ENCODE peak calls at places on chromosomes 6 and 20, in seven cellular contexts. One of them, this sample, is unnamed.

GRCh38 chr6:41429506-41430504 is 94.4 kb downstream of the NCR2 start:
- DNase-seq in H1: no peak
- DNase-seq in HL-60: no peak
- DNase-seq in neural crest cell: no peak
- DNase-seq in heart left ventricle: no peak
- DNase-seq in CD8-positive, alpha-beta T cell: no peak
- DNase-seq in RWPE1: no peak
- DNase-seq in this sample: no peak

GRCh38 chr20:25310921-25311728 is 63.2 kb downstream of the PYGB start:
- DNase-seq in H1: no peak
- DNase-seq in HL-60: no peak
- DNase-seq in neural crest cell: no peak
- DNase-seq in heart left ventricle: peak; percentile 46
- DNase-seq in CD8-positive, alpha-beta T cell: no peak
- DNase-seq in RWPE1: no peak
- DNase-seq in this sample: no peak

GRCh38 chr6:8182857-8183256 is 80.5 kb upstream of the EEF1E1 start:
- DNase-seq in H1: no peak
- DNase-seq in HL-60: no peak
- DNase-seq in neural crest cell: no peak
- DNase-seq in heart left ventricle: no peak
- DNase-seq in CD8-positive, alpha-beta T cell: no peak
- DNase-seq in RWPE1: no peak
- DNase-seq in this sample: no peak

GRCh38 chr6:32109114-32109764 is at the start of gene TNXB:
- DNase-seq in H1: no peak
- DNase-seq in HL-60: no peak
- DNase-seq in neural crest cell: no peak
- DNase-seq in heart left ventricle: peak; percentile 68
- DNase-seq in CD8-positive, alpha-beta T cell: no peak
- DNase-seq in RWPE1: no peak
- DNase-seq in this sample: no peak

GRCh38 chr20:1933465-1933870 is 38.3 kb downstream of the SIRPA start:
- DNase-seq in H1: no peak
- DNase-seq in HL-60: no peak
- DNase-seq in neural crest cell: no peak
- DNase-seq in heart left ventricle: peak; percentile 70
- DNase-seq in CD8-positive, alpha-beta T cell: no peak
- DNase-seq in RWPE1: no peak
- DNase-seq in this sample: peak; percentile 57

GRCh38 chr6:148523051-148523450 is 180.4 kb downstream of the SASH1 start:
- DNase-seq in H1: no peak
- DNase-seq in HL-60: no peak
- DNase-seq in neural crest cell: no peak
- DNase-seq in heart left ventricle: no peak
- DNase-seq in CD8-positive, alpha-beta T cell: no peak
- DNase-seq in RWPE1: no peak
- DNase-seq in this sample: no peak

GRCh38 chr6:15595461-15596173 is 67.2 kb downstream of the DTNBP1 start:
- DNase-seq in H1: no peak
- DNase-seq in HL-60: peak; percentile 59
- DNase-seq in neural crest cell: no peak
- DNase-seq in heart left ventricle: no peak
- DNase-seq in CD8-positive, alpha-beta T cell: no peak
- DNase-seq in RWPE1: no peak
- DNase-seq in this sample: no peak

GRCh38 chr6:1605822-1606532 is 3.7 kb upstream of the FOXC1 start:
- DNase-seq in H1: no peak
- DNase-seq in HL-60: no peak
- DNase-seq in neural crest cell: no peak
- DNase-seq in heart left ventricle: no peak
- DNase-seq in CD8-positive, alpha-beta T cell: no peak
- DNase-seq in RWPE1: no peak
- DNase-seq in this sample: no peak

GRCh38 chr6:138465007-138465645 is 34.2 kb downstream of the NHSL1 start:
- DNase-seq in H1: no peak
- DNase-seq in HL-60: no peak
- DNase-seq in neural crest cell: no peak
- DNase-seq in heart left ventricle: no peak
- DNase-seq in CD8-positive, alpha-beta T cell: no peak
- DNase-seq in RWPE1: peak; percentile 77
- DNase-seq in this sample: no peak

GRCh38 chr20:58308680-58309527 is 611 bp upstream of the RAB22A start:
- DNase-seq in H1: no peak
- DNase-seq in HL-60: peak; percentile 21
- DNase-seq in neural crest cell: peak; percentile 38
- DNase-seq in heart left ventricle: peak; percentile 70
- DNase-seq in CD8-positive, alpha-beta T cell: peak; percentile 32
- DNase-seq in RWPE1: peak; percentile 88
- DNase-seq in this sample: peak; percentile 27

GRCh38 chr20:35947489-35947888 is 6.8 kb downstream of the SCAND1 start:
- DNase-seq in H1: peak; percentile 60
- DNase-seq in HL-60: peak; percentile 28
- DNase-seq in neural crest cell: no peak
- DNase-seq in heart left ventricle: no peak
- DNase-seq in CD8-positive, alpha-beta T cell: no peak
- DNase-seq in RWPE1: no peak
- DNase-seq in this sample: no peak

GRCh38 chr6:144899161-144899560 is 614.0 kb downstream of the UTRN start:
- DNase-seq in H1: no peak
- DNase-seq in HL-60: no peak
- DNase-seq in neural crest cell: no peak
- DNase-seq in heart left ventricle: no peak
- DNase-seq in CD8-positive, alpha-beta T cell: no peak
- DNase-seq in RWPE1: no peak
- DNase-seq in this sample: no peak

GRCh38 chr6:43717389-43717788 is 29.8 kb upstream of the MRPS18A start:
- DNase-seq in H1: no peak
- DNase-seq in HL-60: no peak
- DNase-seq in neural crest cell: no peak
- DNase-seq in heart left ventricle: no peak
- DNase-seq in CD8-positive, alpha-beta T cell: no peak
- DNase-seq in RWPE1: no peak
- DNase-seq in this sample: no peak

GRCh38 chr20:48186915-48187314 is 401.6 kb upstream of the SULF2 start:
- DNase-seq in H1: no peak
- DNase-seq in HL-60: no peak
- DNase-seq in neural crest cell: no peak
- DNase-seq in heart left ventricle: no peak
- DNase-seq in CD8-positive, alpha-beta T cell: no peak
- DNase-seq in RWPE1: no peak
- DNase-seq in this sample: no peak

GRCh38 chr6:151058021-151058733 is 181.6 kb upstream of the AKAP12 start:
- DNase-seq in H1: no peak
- DNase-seq in HL-60: no peak
- DNase-seq in neural crest cell: no peak
- DNase-seq in heart left ventricle: no peak
- DNase-seq in CD8-positive, alpha-beta T cell: no peak
- DNase-seq in RWPE1: no peak
- DNase-seq in this sample: no peak

GRCh38 chr20:32509639-32510066 is 75.5 kb downstream of the NOL4L start:
- DNase-seq in H1: no peak
- DNase-seq in HL-60: peak; percentile 48
- DNase-seq in neural crest cell: no peak
- DNase-seq in heart left ventricle: no peak
- DNase-seq in CD8-positive, alpha-beta T cell: peak; percentile 46
- DNase-seq in RWPE1: no peak
- DNase-seq in this sample: no peak

GRCh38 chr6:7762758-7763157 is 36.9 kb downstream of the BMP6 start:
- DNase-seq in H1: no peak
- DNase-seq in HL-60: no peak
- DNase-seq in neural crest cell: no peak
- DNase-seq in heart left ventricle: no peak
- DNase-seq in CD8-positive, alpha-beta T cell: no peak
- DNase-seq in RWPE1: no peak
- DNase-seq in this sample: no peak

GRCh38 chr6:82380566-82381185 is 17.1 kb downstream of the TPBG start:
- DNase-seq in H1: no peak
- DNase-seq in HL-60: no peak
- DNase-seq in neural crest cell: no peak
- DNase-seq in heart left ventricle: no peak
- DNase-seq in CD8-positive, alpha-beta T cell: no peak
- DNase-seq in RWPE1: no peak
- DNase-seq in this sample: no peak

GRCh38 chr6:36224918-36225461 is 28.4 kb downstream of the BRPF3 start:
- DNase-seq in H1: no peak
- DNase-seq in HL-60: no peak
- DNase-seq in neural crest cell: no peak
- DNase-seq in heart left ventricle: no peak
- DNase-seq in CD8-positive, alpha-beta T cell: no peak
- DNase-seq in RWPE1: no peak
- DNase-seq in this sample: no peak

GRCh38 chr6:25112207-25112874 is 166.8 kb upstream of the CARMIL1 start:
- DNase-seq in H1: no peak
- DNase-seq in HL-60: no peak
- DNase-seq in neural crest cell: no peak
- DNase-seq in heart left ventricle: no peak
- DNase-seq in CD8-positive, alpha-beta T cell: no peak
- DNase-seq in RWPE1: peak; percentile 43
- DNase-seq in this sample: no peak

GRCh38 chr6:135158397-135158796 is 22.7 kb upstream of the MYB start:
- DNase-seq in H1: no peak
- DNase-seq in HL-60: no peak
- DNase-seq in neural crest cell: no peak
- DNase-seq in heart left ventricle: no peak
- DNase-seq in CD8-positive, alpha-beta T cell: no peak
- DNase-seq in RWPE1: no peak
- DNase-seq in this sample: no peak

GRCh38 chr6:169669889-169670288 is 31.9 kb downstream of the WDR27 start:
- DNase-seq in H1: no peak
- DNase-seq in HL-60: no peak
- DNase-seq in neural crest cell: no peak
- DNase-seq in heart left ventricle: no peak
- DNase-seq in CD8-positive, alpha-beta T cell: no peak
- DNase-seq in RWPE1: no peak
- DNase-seq in this sample: no peak

GRCh38 chr6:157895585-157895984 is 72.5 kb downstream of the SNX9 start:
- DNase-seq in H1: no peak
- DNase-seq in HL-60: no peak
- DNase-seq in neural crest cell: no peak
- DNase-seq in heart left ventricle: no peak
- DNase-seq in CD8-positive, alpha-beta T cell: no peak
- DNase-seq in RWPE1: no peak
- DNase-seq in this sample: no peak

DNA sequence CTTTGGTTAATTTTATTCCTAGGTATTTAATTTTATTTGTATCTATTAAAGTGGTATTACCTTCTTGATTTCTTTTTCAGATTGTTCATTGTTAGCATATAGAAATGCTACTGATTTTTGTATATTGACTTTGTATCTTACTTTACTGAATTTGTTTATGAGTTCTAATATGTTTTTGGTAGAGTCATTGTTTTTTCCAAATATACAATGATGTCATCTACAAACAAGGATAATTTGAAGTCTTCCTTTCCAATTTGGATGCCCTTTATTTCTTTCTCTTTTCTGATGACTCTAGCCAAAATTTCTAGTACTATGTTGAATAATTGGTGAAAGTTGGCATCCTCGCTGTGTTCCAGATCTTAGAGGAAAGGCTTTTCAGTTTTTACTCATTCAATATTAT is 43.0 kb upstream of the HMGCLL1 start:
- DNase-seq in H1: no peak
- DNase-seq in HL-60: no peak
- DNase-seq in neural crest cell: no peak
- DNase-seq in heart left ventricle: no peak
- DNase-seq in CD8-positive, alpha-beta T cell: no peak
- DNase-seq in RWPE1: no peak
- DNase-seq in this sample: no peak
- TF ChIP-seq CTCF in H1: no peak
- TF ChIP-seq CTCF in HL-60: no peak
- TF ChIP-seq CTCF in neural crest cell: no peak
- TF ChIP-seq CTCF in heart left ventricle: no peak
- TF ChIP-seq CTCF in CD8-positive, alpha-beta T cell: no peak
- TF ChIP-seq CTCF in RWPE1: no peak
- TF ChIP-seq CTCF in this sample: no peak

DNA sequence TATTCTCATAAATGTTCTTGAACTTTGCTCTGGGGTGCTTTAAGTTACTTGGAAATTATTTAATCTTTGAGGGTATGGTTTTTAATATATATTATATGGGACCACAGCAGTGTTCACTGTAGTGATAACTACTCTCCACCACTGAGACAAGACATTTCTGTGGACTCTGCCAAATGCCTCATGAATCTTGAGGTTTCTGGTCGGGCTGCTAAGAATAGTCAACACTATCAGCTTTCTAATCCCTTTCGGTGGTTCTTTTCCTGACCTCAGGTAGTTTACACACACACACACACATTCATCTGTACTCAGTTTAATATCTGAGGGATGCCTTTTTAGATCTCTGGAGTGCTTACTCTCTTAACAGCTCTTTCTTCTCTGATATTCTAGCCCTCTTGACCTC is 500.7 kb downstream of the MAFB start:
- DNase-seq in H1: no peak
- DNase-seq in HL-60: no peak
- DNase-seq in neural crest cell: no peak
- DNase-seq in heart left ventricle: no peak
- DNase-seq in CD8-positive, alpha-beta T cell: no peak
- DNase-seq in RWPE1: no peak
- DNase-seq in this sample: no peak
- TF ChIP-seq CTCF in H1: no peak
- TF ChIP-seq CTCF in HL-60: no peak
- TF ChIP-seq CTCF in neural crest cell: no peak
- TF ChIP-seq CTCF in heart left ventricle: no peak
- TF ChIP-seq CTCF in CD8-positive, alpha-beta T cell: no peak
- TF ChIP-seq CTCF in RWPE1: no peak
- TF ChIP-seq CTCF in this sample: no peak

DNA sequence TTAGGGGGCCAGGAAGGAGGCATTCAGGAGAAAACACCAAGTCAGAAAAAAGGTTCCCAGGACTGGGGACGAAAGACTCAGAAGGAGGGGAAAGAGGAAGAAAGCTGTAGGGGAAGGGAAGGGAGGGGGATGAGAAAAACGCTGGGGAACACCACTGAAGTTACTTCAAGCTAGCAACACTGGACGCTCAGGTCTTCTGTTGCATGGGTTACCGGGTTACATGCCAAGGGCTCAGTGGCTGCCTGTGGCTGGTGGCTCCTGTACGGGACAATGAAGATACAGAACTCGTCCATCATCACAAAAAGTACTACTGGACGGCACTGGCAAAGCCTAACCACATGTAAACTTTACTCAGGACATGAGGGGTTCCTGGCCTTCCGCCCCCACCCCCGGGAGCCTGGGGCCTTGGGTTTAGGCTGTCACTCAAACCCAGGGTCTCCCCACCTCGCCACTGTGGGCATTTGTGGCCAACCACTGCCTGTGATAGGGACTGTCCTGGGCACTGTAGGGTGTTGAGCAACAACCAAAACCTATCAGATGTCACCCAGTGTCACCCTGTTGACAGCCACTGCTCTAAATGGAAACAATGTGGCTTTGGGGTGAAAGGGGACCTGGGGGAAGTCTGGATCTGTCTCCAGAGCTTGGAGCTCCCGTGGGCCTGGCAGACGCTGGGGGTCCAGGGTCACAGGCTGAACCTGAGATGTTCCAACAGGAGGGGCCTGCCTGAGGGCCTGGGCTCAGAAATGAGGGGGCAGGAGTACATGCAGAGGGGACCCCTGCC is 40.3 kb upstream of the CD93 start:
- DNase-seq in H1: no peak
- DNase-seq in HL-60: peak; percentile 89
- DNase-seq in neural crest cell: no peak
- DNase-seq in heart left ventricle: no peak
- DNase-seq in CD8-positive, alpha-beta T cell: no peak
- DNase-seq in RWPE1: no peak
- DNase-seq in this sample: peak; percentile 12
- TF ChIP-seq CTCF in H1: no peak
- TF ChIP-seq CTCF in HL-60: no peak
- TF ChIP-seq CTCF in neural crest cell: no peak
- TF ChIP-seq CTCF in heart left ventricle: no peak
- TF ChIP-seq CTCF in CD8-positive, alpha-beta T cell: no peak
- TF ChIP-seq CTCF in RWPE1: no peak
- TF ChIP-seq CTCF in this sample: no peak

GRCh38 chr20:40449974-40450616 is 238.9 kb downstream of the MAFB start:
- DNase-seq in H1: no peak
- DNase-seq in HL-60: no peak
- DNase-seq in neural crest cell: no peak
- DNase-seq in heart left ventricle: no peak
- DNase-seq in CD8-positive, alpha-beta T cell: no peak
- DNase-seq in RWPE1: peak; percentile 54
- DNase-seq in this sample: no peak
- TF ChIP-seq CTCF in H1: no peak
- TF ChIP-seq CTCF in HL-60: no peak
- TF ChIP-seq CTCF in neural crest cell: no peak
- TF ChIP-seq CTCF in heart left ventricle: no peak
- TF ChIP-seq CTCF in CD8-positive, alpha-beta T cell: no peak
- TF ChIP-seq CTCF in RWPE1: no peak
- TF ChIP-seq CTCF in this sample: no peak

This sample was measured in omental fat pad.